ENCODE peak calls at places on chromosome 15, in five cellular contexts. F is neural progenitor cell, B is OCI-LY7, J is GM23338, R is hepatocyte. Z is an unnamed sample.

GRCh38 chr15:41417418-41417811 is 520 bp downstream of the RTF1 start:
- DNase-seq in J (peak; percentile 64), R (peak; percentile 65), F (peak; percentile 70), B (peak; percentile 42), Z (peak; percentile 8)

GRCh38 chr15:29844290-29844903 is 22.1 kb upstream of the TJP1 start:
- DNase-seq in J (no peak), F (no peak), B (no peak), R (no peak), Z (peak; percentile 95)

GRCh38 chr15:59556405-59556804 is 55.2 kb upstream of the GCNT3 start:
- DNase-seq in J (no peak), B (no peak), R (no peak), F (no peak), Z (no peak)

GRCh38 chr15:31403606-31404005 is 77.0 kb downstream of the KLF13 start:
- DNase-seq in R (no peak), F (no peak), J (no peak), B (no peak), Z (no peak)

GRCh38 chr15:38216763-38217162 is 35.9 kb upstream of the SPRED1 start:
- DNase-seq in F (no peak), R (peak; percentile 62), J (no peak), B (no peak), Z (peak; percentile 94)

GRCh38 chr15:56286213-56286612 is 42.5 kb upstream of the RFX7 start:
- DNase-seq in R (no peak), J (peak; percentile 57), B (peak; percentile 7), F (peak; percentile 7), Z (no peak)

GRCh38 chr15:58631319-58631718 is 118.2 kb downstream of the ADAM10 start:
- DNase-seq in R (no peak), J (no peak), F (no peak), B (no peak), Z (no peak)

GRCh38 chr15:60326824-60327654 is 70.7 kb downstream of the ANXA2 start:
- DNase-seq in F (peak; percentile 68), J (peak; percentile 79), R (peak; percentile 76), B (peak; percentile 51), Z (peak; percentile 79)

GRCh38 chr15:36359286-36359685 is 220.1 kb upstream of the CDIN1 start:
- DNase-seq in B (no peak), F (no peak), J (no peak), R (no peak), Z (no peak)

GRCh38 chr15:70013647-70014310 is 83.9 kb downstream of the TLE3 start:
- DNase-seq in B (no peak), R (no peak), F (no peak), J (no peak), Z (no peak)

GRCh38 chr15:40379853-40380252 is 2.7 kb upstream of the KNSTRN start:
- DNase-seq in B (no peak), F (no peak), J (no peak), R (peak; percentile 68), Z (peak; percentile 96)

GRCh38 chr15:40379374-40379773 is 3.1 kb upstream of the KNSTRN start:
- DNase-seq in J (no peak), B (no peak), F (no peak), R (no peak), Z (no peak)

GRCh38 chr15:40381818-40382529 is 547 bp upstream of the KNSTRN start:
- DNase-seq in F (no peak), B (no peak), J (no peak), R (no peak), Z (no peak)

GRCh38 chr15:40380636-40381035 is 1.9 kb upstream of the KNSTRN start:
- DNase-seq in B (no peak), F (no peak), J (no peak), R (no peak), Z (no peak)

DNA sequence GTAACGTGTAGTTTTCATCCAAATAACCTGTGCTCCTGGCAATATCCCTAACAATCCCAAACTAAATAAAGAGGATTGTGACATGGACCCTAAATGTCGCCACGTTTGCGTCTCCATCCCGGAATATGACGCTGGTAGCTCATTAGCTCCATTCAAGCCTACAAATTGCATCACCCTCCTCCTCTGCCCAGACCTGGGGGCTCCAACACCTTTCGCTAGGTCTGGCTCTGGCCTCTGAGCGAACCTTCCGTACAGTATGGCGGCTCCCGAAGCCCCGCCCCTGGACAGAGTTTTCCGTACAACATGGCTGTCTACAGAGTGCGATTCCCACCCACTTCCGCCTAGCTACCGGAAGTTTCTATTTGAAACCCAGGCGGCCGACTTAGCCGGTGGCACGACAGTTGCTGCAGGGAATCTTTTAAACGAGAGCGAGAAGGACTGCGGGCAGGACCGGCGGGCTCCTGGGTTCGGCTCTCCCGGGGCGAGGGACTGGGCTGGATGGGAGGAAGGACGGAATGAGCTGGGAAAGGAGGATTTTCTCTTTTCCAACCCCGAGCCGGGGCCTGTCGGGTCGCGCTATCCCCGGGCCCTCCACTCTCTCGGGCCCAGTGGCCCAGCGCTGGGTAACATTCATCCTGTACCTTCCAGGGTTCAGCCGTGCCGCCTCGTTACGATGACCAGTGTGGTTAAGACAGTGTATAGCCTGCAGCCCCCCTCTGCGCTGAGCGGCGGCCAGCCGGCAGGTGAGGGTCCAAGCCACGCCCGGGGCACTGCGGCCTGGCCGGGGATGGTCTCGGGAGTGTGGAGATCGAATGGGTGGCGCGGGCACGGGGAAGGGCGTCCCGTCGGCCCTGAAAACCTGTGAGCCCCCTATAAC is at the start of gene KNSTRN:
- DNase-seq in R (peak; percentile 96), F (peak; percentile 96), B (peak; percentile 97), J (peak; percentile 99), Z (peak; percentile 96)
- H3K27ac ChIP-seq in R (peak within 1 kb of the TSS; percentile 35), F (no peak within 1 kb of the TSS), B (peak within 1 kb of the TSS; percentile 45), J (peak within 1 kb of the TSS; percentile 1), Z (peak within 1 kb of the TSS; percentile 19)

GRCh38 chr15:51398676-51399075 is 57.2 kb downstream of the GLDN start:
- DNase-seq in R (no peak), B (no peak), F (peak; percentile 52), J (no peak), Z (no peak)

GRCh38 chr15:51403946-51404695 is 62.7 kb downstream of the GLDN start:
- DNase-seq in J (no peak), R (no peak), B (no peak), F (no peak), Z (peak; percentile 55)

GRCh38 chr15:51401065-51401780 is 59.8 kb downstream of the GLDN start:
- DNase-seq in F (no peak), B (no peak), J (no peak), R (no peak), Z (no peak)

GRCh38 chr15:51403072-51403878 is 61.8 kb downstream of the GLDN start:
- DNase-seq in B (peak; percentile 4), R (peak; percentile 57), F (peak; percentile 46), J (peak; percentile 48), Z (peak; percentile 76)

GRCh38 chr15:51401872-51402517 is 60.5 kb downstream of the GLDN start:
- DNase-seq in R (peak; percentile 71), F (peak; percentile 67), B (no peak), J (peak; percentile 87), Z (peak; percentile 54)
- TF ChIP-seq EZH2phosphoT487 in R (no peak), F (no peak), B (no peak), J (no peak), Z (no peak)

GRCh38 chr15:62848631-62849050 is 193.9 kb upstream of the TPM1 start:
- DNase-seq in F (no peak), R (no peak), B (no peak), J (no peak), Z (peak; percentile 35)
- H3K27ac ChIP-seq in F (no peak overlapping the region), R (no peak overlapping the region), B (no peak overlapping the region), J (peak overlapping the region; percentile 99), Z (no peak overlapping the region)

DNA sequence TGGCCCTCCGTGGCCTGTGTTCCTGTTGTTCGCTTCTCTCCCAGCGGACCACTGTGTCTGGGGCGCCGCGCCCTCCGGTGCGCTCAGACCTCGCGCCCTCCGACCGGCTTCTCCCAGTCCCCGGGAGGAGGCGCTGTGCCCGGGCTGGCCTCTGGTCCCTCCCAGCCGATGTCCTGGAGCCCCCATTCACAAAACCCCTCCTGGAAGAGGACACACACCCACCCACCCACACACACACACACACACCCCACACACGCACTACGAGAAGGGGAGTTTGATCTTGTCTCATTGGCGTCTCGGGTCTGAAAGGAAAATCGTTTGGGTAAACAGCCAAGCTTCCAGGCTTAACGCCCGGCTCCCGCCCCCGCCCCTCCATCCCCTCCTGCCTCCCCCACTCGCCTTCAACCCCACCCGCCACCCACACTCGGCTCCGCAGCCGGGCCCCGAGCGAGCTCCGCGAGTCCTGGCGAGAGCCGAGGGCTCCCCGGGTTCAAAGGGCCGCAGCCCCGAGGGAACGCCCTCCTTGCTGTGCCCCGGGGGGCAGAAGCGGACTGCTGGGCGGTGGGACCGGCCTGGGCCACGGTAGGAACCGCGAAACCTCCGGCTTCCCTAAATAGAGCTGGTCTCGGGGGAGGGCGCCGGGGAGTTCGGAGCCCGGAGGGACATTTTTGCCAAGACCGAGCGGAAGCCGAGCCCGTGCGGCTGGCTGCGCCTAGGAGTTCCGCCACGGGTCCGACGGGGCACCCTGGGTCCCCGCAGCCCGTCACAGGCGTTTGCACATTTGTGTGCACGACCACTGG is 23.6 kb downstream of the NR2F2 start:
- DNase-seq in F (peak; percentile 88), J (peak; percentile 80), B (no peak), R (peak; percentile 61), Z (peak; percentile 22)
- TF ChIP-seq EZH2phosphoT487 in F (no peak), J (peak; percentile 73), B (no peak), R (no peak), Z (no peak)